ENCODE peak calls at places on chromosomes 2 and 18, in six cellular contexts. One of them, this sample, is unnamed.

GRCh38 chr2:88638743-88639142 is 11.5 kb upstream of the EIF2AK3 start:
- DNase-seq in Peyer's patch: no peak
- DNase-seq in hepatocyte: no peak
- DNase-seq in esophagus muscularis mucosa: no peak
- DNase-seq in body of pancreas: no peak
- DNase-seq in psoas muscle: no peak
- DNase-seq in this sample: no peak

GRCh38 chr2:181586569-181587076 is 70.3 kb downstream of the CERKL start:
- DNase-seq in psoas muscle: no peak
- DNase-seq in hepatocyte: peak; percentile 45
- DNase-seq in Peyer's patch: no peak
- DNase-seq in body of pancreas: peak; percentile 27
- DNase-seq in esophagus muscularis mucosa: no peak
- DNase-seq in this sample: peak; percentile 80

GRCh38 chr2:8049111-8049720 is 632.6 kb upstream of the ID2 start:
- DNase-seq in Peyer's patch: no peak
- DNase-seq in psoas muscle: no peak
- DNase-seq in body of pancreas: no peak
- DNase-seq in esophagus muscularis mucosa: peak; percentile 70
- DNase-seq in hepatocyte: no peak
- DNase-seq in this sample: no peak

GRCh38 chr2:109304248-109304647 is 175.2 kb downstream of the SH3RF3 start:
- DNase-seq in esophagus muscularis mucosa: no peak
- DNase-seq in hepatocyte: no peak
- DNase-seq in Peyer's patch: no peak
- DNase-seq in body of pancreas: no peak
- DNase-seq in psoas muscle: no peak
- DNase-seq in this sample: no peak

GRCh38 chr2:241007880-241008710 is 9.7 kb downstream of the SNED1 start:
- DNase-seq in body of pancreas: no peak
- DNase-seq in esophagus muscularis mucosa: peak; percentile 91
- DNase-seq in hepatocyte: no peak
- DNase-seq in psoas muscle: no peak
- DNase-seq in Peyer's patch: peak; percentile 7
- DNase-seq in this sample: no peak

GRCh38 chr2:97706708-97707345 is 6.5 kb upstream of the ZAP70 start:
- DNase-seq in psoas muscle: no peak
- DNase-seq in body of pancreas: no peak
- DNase-seq in esophagus muscularis mucosa: no peak
- DNase-seq in Peyer's patch: no peak
- DNase-seq in hepatocyte: peak; percentile 2
- DNase-seq in this sample: no peak

GRCh38 chr2:237309416-237309815 is 104.5 kb downstream of the COL6A3 start:
- DNase-seq in psoas muscle: no peak
- DNase-seq in esophagus muscularis mucosa: no peak
- DNase-seq in body of pancreas: no peak
- DNase-seq in hepatocyte: no peak
- DNase-seq in Peyer's patch: no peak
- DNase-seq in this sample: no peak

GRCh38 chr2:79219383-79219988 is 59.9 kb upstream of the REG3A start:
- DNase-seq in hepatocyte: peak; percentile 73
- DNase-seq in esophagus muscularis mucosa: no peak
- DNase-seq in psoas muscle: no peak
- DNase-seq in Peyer's patch: no peak
- DNase-seq in body of pancreas: peak; percentile 72
- DNase-seq in this sample: peak; percentile 32

GRCh38 chr2:175251425-175252041 is 70.0 kb upstream of the ATP5MC3 start:
- DNase-seq in hepatocyte: peak; percentile 57
- DNase-seq in Peyer's patch: no peak
- DNase-seq in body of pancreas: no peak
- DNase-seq in psoas muscle: no peak
- DNase-seq in esophagus muscularis mucosa: no peak
- DNase-seq in this sample: no peak

GRCh38 chr2:234495801-234496441 is 960 bp downstream of the ARL4C start:
- DNase-seq in body of pancreas: peak; percentile 36
- DNase-seq in esophagus muscularis mucosa: no peak
- DNase-seq in psoas muscle: peak; percentile 22
- DNase-seq in Peyer's patch: peak; percentile 36
- DNase-seq in hepatocyte: peak; percentile 35
- DNase-seq in this sample: peak; percentile 54

GRCh38 chr2:38462121-38462634 is 85.1 kb upstream of the ATL2 start:
- DNase-seq in body of pancreas: no peak
- DNase-seq in psoas muscle: peak; percentile 33
- DNase-seq in hepatocyte: peak; percentile 73
- DNase-seq in Peyer's patch: no peak
- DNase-seq in esophagus muscularis mucosa: no peak
- DNase-seq in this sample: peak; percentile 88

GRCh38 chr2:148947299-148947698 is 72.3 kb downstream of the KIF5C start:
- DNase-seq in psoas muscle: no peak
- DNase-seq in body of pancreas: no peak
- DNase-seq in hepatocyte: no peak
- DNase-seq in esophagus muscularis mucosa: peak; percentile 29
- DNase-seq in Peyer's patch: no peak
- DNase-seq in this sample: no peak

GRCh38 chr2:96663177-96663576 is 20.6 kb downstream of the FER1L5 start:
- DNase-seq in psoas muscle: no peak
- DNase-seq in body of pancreas: peak; percentile 92
- DNase-seq in Peyer's patch: no peak
- DNase-seq in hepatocyte: no peak
- DNase-seq in esophagus muscularis mucosa: no peak
- DNase-seq in this sample: no peak

GRCh38 chr2:70340921-70341765 is 39.3 kb upstream of the FAM136A start:
- DNase-seq in psoas muscle: no peak
- DNase-seq in esophagus muscularis mucosa: no peak
- DNase-seq in body of pancreas: peak; percentile 39
- DNase-seq in hepatocyte: peak; percentile 71
- DNase-seq in Peyer's patch: no peak
- DNase-seq in this sample: peak; percentile 51

GRCh38 chr2:201880620-201881381 is 74.5 kb downstream of the CDK15 start:
- DNase-seq in Peyer's patch: no peak
- DNase-seq in esophagus muscularis mucosa: no peak
- DNase-seq in psoas muscle: peak; percentile 16
- DNase-seq in hepatocyte: peak; percentile 35
- DNase-seq in body of pancreas: peak; percentile 13
- DNase-seq in this sample: peak; percentile 41

GRCh38 chr18:3703732-3704176 is 253.8 kb downstream of the TGIF1 start:
- DNase-seq in hepatocyte: peak; percentile 83
- DNase-seq in Peyer's patch: no peak
- DNase-seq in psoas muscle: peak; percentile 28
- DNase-seq in body of pancreas: peak; percentile 53
- DNase-seq in esophagus muscularis mucosa: no peak
- DNase-seq in this sample: peak; percentile 56

GRCh38 chr2:72975017-72975416 is 57.7 kb downstream of the EMX1 start:
- DNase-seq in Peyer's patch: no peak
- DNase-seq in psoas muscle: no peak
- DNase-seq in esophagus muscularis mucosa: no peak
- DNase-seq in hepatocyte: no peak
- DNase-seq in body of pancreas: no peak
- DNase-seq in this sample: no peak

GRCh38 chr2:113015655-113016054 is 10.4 kb downstream of the IL36A start:
- DNase-seq in body of pancreas: no peak
- DNase-seq in Peyer's patch: no peak
- DNase-seq in psoas muscle: no peak
- DNase-seq in hepatocyte: no peak
- DNase-seq in esophagus muscularis mucosa: no peak
- DNase-seq in this sample: no peak
- H3K4me3 ChIP-seq in body of pancreas: no peak overlapping the region
- H3K4me3 ChIP-seq in Peyer's patch: no peak overlapping the region
- H3K4me3 ChIP-seq in psoas muscle: no peak overlapping the region
- H3K4me3 ChIP-seq in hepatocyte: no peak overlapping the region
- H3K4me3 ChIP-seq in esophagus muscularis mucosa: no peak overlapping the region
- H3K4me3 ChIP-seq in this sample: no peak overlapping the region

GRCh38 chr2:238445409-238446190 is 18.9 kb downstream of the ASB1 start:
- DNase-seq in body of pancreas: no peak
- DNase-seq in psoas muscle: no peak
- DNase-seq in esophagus muscularis mucosa: no peak
- DNase-seq in Peyer's patch: no peak
- DNase-seq in hepatocyte: no peak
- DNase-seq in this sample: no peak

GRCh38 chr2:238444242-238444641 is 17.5 kb downstream of the ASB1 start:
- DNase-seq in psoas muscle: no peak
- DNase-seq in Peyer's patch: no peak
- DNase-seq in esophagus muscularis mucosa: no peak
- DNase-seq in body of pancreas: no peak
- DNase-seq in hepatocyte: no peak
- DNase-seq in this sample: no peak

GRCh38 chr2:238448031-238448955 is 21.6 kb downstream of the ASB1 start:
- DNase-seq in esophagus muscularis mucosa: peak; percentile 66
- DNase-seq in Peyer's patch: no peak
- DNase-seq in body of pancreas: no peak
- DNase-seq in psoas muscle: no peak
- DNase-seq in hepatocyte: no peak
- DNase-seq in this sample: no peak

GRCh38 chr2:238449241-238449640 is 22.5 kb downstream of the ASB1 start:
- DNase-seq in hepatocyte: no peak
- DNase-seq in psoas muscle: no peak
- DNase-seq in Peyer's patch: no peak
- DNase-seq in esophagus muscularis mucosa: peak; percentile 55
- DNase-seq in body of pancreas: no peak
- DNase-seq in this sample: no peak

GRCh38 chr2:238446371-238446770 is 19.6 kb downstream of the ASB1 start:
- DNase-seq in psoas muscle: no peak
- DNase-seq in Peyer's patch: no peak
- DNase-seq in esophagus muscularis mucosa: no peak
- DNase-seq in body of pancreas: no peak
- DNase-seq in hepatocyte: no peak
- DNase-seq in this sample: no peak
- H3K27ac ChIP-seq in psoas muscle: no peak overlapping the region
- H3K27ac ChIP-seq in Peyer's patch: no peak overlapping the region
- H3K27ac ChIP-seq in esophagus muscularis mucosa: no peak overlapping the region
- H3K27ac ChIP-seq in body of pancreas: no peak overlapping the region
- H3K27ac ChIP-seq in hepatocyte: no peak overlapping the region
- H3K27ac ChIP-seq in this sample: no peak overlapping the region

DNA sequence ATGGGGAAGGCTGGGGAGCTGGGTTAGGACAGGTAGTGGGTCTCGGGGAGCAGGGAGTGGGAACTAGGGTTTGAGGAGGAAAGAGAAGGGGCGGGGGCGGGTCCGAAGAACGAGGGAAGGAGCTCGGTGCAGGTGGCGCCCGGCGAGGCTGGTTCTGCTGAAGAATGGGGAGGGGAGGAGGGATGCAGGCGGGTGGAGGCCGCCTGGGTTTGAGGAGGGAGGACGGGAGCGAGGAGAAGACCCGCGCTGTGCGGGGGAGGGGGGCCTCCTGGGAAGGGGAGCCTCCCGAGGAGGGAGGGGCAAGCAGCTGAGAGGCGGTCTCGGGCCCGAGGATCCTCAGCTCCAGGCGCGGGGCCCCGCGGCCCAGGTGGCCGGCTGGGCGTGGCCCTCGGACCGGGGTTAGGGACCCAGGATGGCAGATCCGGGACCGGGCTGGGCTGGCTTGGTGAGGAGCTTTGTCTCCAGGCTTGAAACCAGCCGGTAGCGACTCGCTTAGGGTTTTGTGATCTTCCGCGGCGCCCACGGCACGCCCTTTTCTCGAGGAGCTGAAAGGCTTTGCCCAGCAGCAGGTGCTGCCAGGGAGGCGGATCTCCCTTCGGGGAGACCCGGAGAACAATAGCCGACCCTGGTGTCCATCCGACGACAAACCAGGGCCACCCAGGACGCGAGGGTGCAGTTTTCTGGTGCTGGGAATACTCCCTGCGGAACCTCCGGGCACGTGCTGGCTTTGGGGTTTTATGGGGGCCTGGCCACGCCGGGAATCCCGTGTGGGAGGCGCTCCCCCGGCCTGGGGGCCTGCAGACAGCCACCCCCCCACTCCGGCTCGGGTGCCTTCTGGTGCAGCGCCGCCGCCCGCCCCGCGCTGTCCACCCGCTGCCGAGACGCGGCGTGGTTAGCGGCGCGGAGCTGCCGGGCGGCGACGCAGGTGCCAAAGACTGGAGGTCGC is 1.4 kb downstream of the DPYSL5 start:
- DNase-seq in Peyer's patch: no peak
- DNase-seq in body of pancreas: no peak
- DNase-seq in esophagus muscularis mucosa: peak; percentile 91
- DNase-seq in hepatocyte: peak; percentile 11
- DNase-seq in psoas muscle: peak; percentile 13
- DNase-seq in this sample: no peak
- H3K27me3 ChIP-seq in Peyer's patch: no peaks in the 10 kb centered on the region
- H3K27me3 ChIP-seq in body of pancreas: peaks cover 4% of the 10 kb centered on the region
- H3K27me3 ChIP-seq in esophagus muscularis mucosa: peaks cover 92% of the 10 kb centered on the region
- H3K27me3 ChIP-seq in hepatocyte: peaks cover 91% of the 10 kb centered on the region
- H3K27me3 ChIP-seq in psoas muscle: peaks cover 59% of the 10 kb centered on the region
- H3K27me3 ChIP-seq in this sample: peaks cover 19% of the 10 kb centered on the region

DNA sequence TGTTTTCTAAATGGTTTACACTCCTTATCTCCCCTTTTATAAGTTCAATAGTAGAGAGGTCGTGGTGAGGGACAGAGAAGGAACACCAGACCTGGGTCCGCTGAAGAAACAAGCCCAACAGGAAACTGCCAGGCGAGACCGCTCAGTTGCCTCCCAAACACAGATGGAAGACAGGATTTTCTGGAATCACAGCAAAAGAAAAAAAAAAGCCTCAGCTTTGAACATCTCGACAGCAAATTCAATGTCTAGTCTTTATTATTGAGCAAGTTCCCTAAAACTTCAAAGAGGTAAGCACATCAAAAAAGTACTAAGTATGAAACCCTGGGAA is 33.5 kb upstream of the GNAL start:
- DNase-seq in Peyer's patch: no peak
- DNase-seq in esophagus muscularis mucosa: peak; percentile 79
- DNase-seq in hepatocyte: no peak
- DNase-seq in body of pancreas: no peak
- DNase-seq in psoas muscle: no peak
- DNase-seq in this sample: no peak
- H3K4me3 ChIP-seq in Peyer's patch: no peak overlapping the region
- H3K4me3 ChIP-seq in esophagus muscularis mucosa: no peak overlapping the region
- H3K4me3 ChIP-seq in hepatocyte: no peak overlapping the region
- H3K4me3 ChIP-seq in body of pancreas: no peak overlapping the region
- H3K4me3 ChIP-seq in psoas muscle: no peak overlapping the region
- H3K4me3 ChIP-seq in this sample: no peak overlapping the region